ENCODE peak calls at places on chromosomes 11 and 22, in ten cellular contexts. Z is OCI-LY7; L is astrocyte of the cerebellum; D is kidney epithelial cell; P is EL; Y is mucosa of descending colon; N is GM19239; U is stimulated activated CD4-positive, alpha-beta T cell treated with anti-CD3 and anti-CD28 coated beads, Interleukin-4, amount 100 ng/mL, for 24 hours; X is Ammon's horn; I is T-cell. G is an unnamed sample.

GRCh38 chr11:34909955-34910354 is 6.2 kb downstream of the APIP start:
- DNase-seq in U (no peak), N (no peak), Y (no peak), X (no peak), L (no peak), P (no peak), Z (no peak), D (no peak), I (no peak), G (no peak)

GRCh38 chr11:63670077-63670737 is 969 bp downstream of the ATL3 start:
- DNase-seq in Y (no peak), L (no peak), N (no peak), P (peak; percentile 37), Z (peak; percentile 17), X (no peak), I (no peak), D (no peak), U (no peak), G (no peak)

GRCh38 chr11:134034496-134035381 is 34.1 kb upstream of the JAM3 start:
- DNase-seq in D (no peak), Y (no peak), U (no peak), Z (no peak), P (no peak), X (no peak), I (no peak), N (no peak), L (no peak), G (peak; percentile 92)

GRCh38 chr22:25081409-25081824 is 118.2 kb upstream of the CRYBB3 start:
- DNase-seq in P (peak; percentile 10), U (peak; percentile 65), D (no peak), N (peak; percentile 42), L (no peak), Z (peak; percentile 47), Y (peak; percentile 65), X (no peak), I (peak; percentile 55), G (no peak)

GRCh38 chr11:134950692-134951304 is 538.8 kb upstream of the B3GAT1 start:
- DNase-seq in U (no peak), P (no peak), Z (no peak), N (no peak), L (no peak), I (no peak), D (no peak), X (no peak), Y (no peak), G (no peak)

GRCh38 chr22:19122752-19123492 is 710 bp upstream of the DGCR2 start:
- DNase-seq in I (no peak), D (no peak), Y (no peak), N (no peak), Z (no peak), X (no peak), L (no peak), U (no peak), P (peak; percentile 26), G (no peak)

GRCh38 chr22:39723899-39724351 is 153.4 kb downstream of the CACNA1I start:
- DNase-seq in L (no peak), N (no peak), P (peak; percentile 19), Z (no peak), X (peak; percentile 36), I (no peak), Y (no peak), U (no peak), D (no peak), G (no peak)

GRCh38 chr22:26542831-26543230 is 30.6 kb upstream of the TFIP11 start:
- DNase-seq in P (no peak), Z (peak; percentile 69), I (no peak), L (no peak), N (no peak), Y (peak; percentile 15), X (peak; percentile 51), D (no peak), U (no peak), G (no peak)

GRCh38 chr11:18775492-18776292 is 15.9 kb downstream of the PTPN5 start:
- DNase-seq in P (peak; percentile 55), N (peak; percentile 58), D (no peak), Z (peak; percentile 57), U (peak; percentile 42), L (no peak), X (peak; percentile 35), I (peak; percentile 33), Y (peak; percentile 84), G (peak; percentile 27)

GRCh38 chr11:63574856-63575602 is 11.8 kb upstream of the PLAAT2 start:
- DNase-seq in Z (no peak), U (no peak), L (no peak), X (no peak), P (no peak), D (no peak), I (no peak), Y (peak; percentile 49), N (no peak), G (no peak)

GRCh38 chr22:30705710-30706651 is 11.3 kb downstream of the OSBP2 start:
- DNase-seq in X (peak; percentile 65), U (no peak), Y (no peak), P (peak; percentile 86), N (no peak), L (peak; percentile 88), D (no peak), I (no peak), Z (peak; percentile 5), G (no peak)

GRCh38 chr11:63375434-63375833 is 5.8 kb downstream of the SLC22A9 start:
- DNase-seq in Z (peak; percentile 42), I (no peak), L (no peak), P (no peak), Y (no peak), U (no peak), X (peak; percentile 36), N (peak; percentile 14), D (no peak), G (no peak)

GRCh38 chr11:58905716-58906547 is 33.4 kb upstream of the GLYATL1 start:
- DNase-seq in Z (no peak), N (no peak), U (no peak), L (peak; percentile 83), D (peak; percentile 70), I (no peak), Y (peak; percentile 60), X (peak; percentile 84), P (peak; percentile 95), G (peak; percentile 12)

GRCh38 chr11:126347751-126348628 is 7.5 kb upstream of the ST3GAL4 start:
- DNase-seq in N (no peak), L (no peak), P (no peak), X (no peak), D (no peak), Z (no peak), I (no peak), Y (no peak), U (no peak), G (no peak)

GRCh38 chr22:24565077-24565476 is 9.3 kb downstream of the SNRPD3 start:
- DNase-seq in U (no peak), L (no peak), I (no peak), Y (no peak), P (no peak), X (no peak), Z (no peak), D (no peak), N (no peak), G (no peak)